ENCODE peak calls at places on chromosome 15, in four cellular contexts. E is GM12864, T is bronchial epithelial cell, H is fibroblast of lung. L is an unnamed sample.

GRCh38 chr15:50873935-50874353 is 34.5 kb upstream of the AP4E1 start:
- DNase-seq in E (no peak), T (no peak), H (peak), L (peak)

GRCh38 chr15:93030430-93031102 is 58.4 kb downstream of the RGMA start:
- DNase-seq in E (no peak), T (peak), H (peak), L (peak)

GRCh38 chr15:94858449-94858848 is 627.1 kb downstream of the MCTP2 start:
- DNase-seq in E (no peak), T (no peak), H (no peak), L (no peak)

GRCh38 chr15:57237282-57237642 is 139.0 kb upstream of the CGNL1 start:
- DNase-seq in E (no peak), T (no peak), H (no peak), L (no peak)

GRCh38 chr15:41949400-41950126 is 22.8 kb downstream of the EHD4 start:
- DNase-seq in E (no peak), T (no peak), H (no peak), L (no peak)

GRCh38 chr15:36579792-36580431 is 486 bp downstream of the CDIN1 start:
- DNase-seq in E (no peak), T (no peak), H (no peak), L (no peak)

GRCh38 chr15:70508561-70509281 is 254.6 kb downstream of the UACA start:
- DNase-seq in E (no peak), T (peak), H (peak), L (peak)

GRCh38 chr15:40984963-40985362 is 31.7 kb downstream of the CHAC1 start:
- DNase-seq in E (no peak), T (no peak), H (peak), L (no peak)

GRCh38 chr15:77002954-77003912 is 8.3 kb downstream of the PSTPIP1 start:
- DNase-seq in E (peak), T (no peak), H (no peak), L (peak)

GRCh38 chr15:28107111-28107893 is 8.2 kb upstream of the OCA2 start:
- DNase-seq in E (no peak), T (no peak), H (peak), L (no peak)

GRCh38 chr15:95761742-95762141 is 568.8 kb upstream of the NR2F2 start:
- DNase-seq in E (no peak), T (no peak), H (no peak), L (no peak)

GRCh38 chr15:84079885-84080777 is 155.4 kb upstream of the GOLGA6L4 start:
- DNase-seq in E (no peak), T (peak), H (peak), L (peak)

GRCh38 chr15:46126581-46126980 is 491.8 kb downstream of the SQOR start:
- DNase-seq in E (no peak), T (no peak), H (no peak), L (no peak)

GRCh38 chr15:95368211-95368610 is 962.3 kb upstream of the NR2F2 start:
- DNase-seq in E (no peak), T (no peak), H (no peak), L (no peak)

GRCh38 chr15:52415628-52416027 is 113.1 kb downstream of the MYO5A start:
- DNase-seq in E (no peak), T (peak), H (no peak), L (no peak)
- H3K4me3 ChIP-seq in E (no peak), T (no peak), H (no peak), L (no peak)

GRCh38 chr15:39770748-39771689 is 11.6 kb downstream of the FSIP1 start:
- DNase-seq in E (no peak), T (no peak), H (peak), L (no peak)
- H3K4me3 ChIP-seq in E (no peak), T (no peak), H (no peak), L (no peak)

DNA sequence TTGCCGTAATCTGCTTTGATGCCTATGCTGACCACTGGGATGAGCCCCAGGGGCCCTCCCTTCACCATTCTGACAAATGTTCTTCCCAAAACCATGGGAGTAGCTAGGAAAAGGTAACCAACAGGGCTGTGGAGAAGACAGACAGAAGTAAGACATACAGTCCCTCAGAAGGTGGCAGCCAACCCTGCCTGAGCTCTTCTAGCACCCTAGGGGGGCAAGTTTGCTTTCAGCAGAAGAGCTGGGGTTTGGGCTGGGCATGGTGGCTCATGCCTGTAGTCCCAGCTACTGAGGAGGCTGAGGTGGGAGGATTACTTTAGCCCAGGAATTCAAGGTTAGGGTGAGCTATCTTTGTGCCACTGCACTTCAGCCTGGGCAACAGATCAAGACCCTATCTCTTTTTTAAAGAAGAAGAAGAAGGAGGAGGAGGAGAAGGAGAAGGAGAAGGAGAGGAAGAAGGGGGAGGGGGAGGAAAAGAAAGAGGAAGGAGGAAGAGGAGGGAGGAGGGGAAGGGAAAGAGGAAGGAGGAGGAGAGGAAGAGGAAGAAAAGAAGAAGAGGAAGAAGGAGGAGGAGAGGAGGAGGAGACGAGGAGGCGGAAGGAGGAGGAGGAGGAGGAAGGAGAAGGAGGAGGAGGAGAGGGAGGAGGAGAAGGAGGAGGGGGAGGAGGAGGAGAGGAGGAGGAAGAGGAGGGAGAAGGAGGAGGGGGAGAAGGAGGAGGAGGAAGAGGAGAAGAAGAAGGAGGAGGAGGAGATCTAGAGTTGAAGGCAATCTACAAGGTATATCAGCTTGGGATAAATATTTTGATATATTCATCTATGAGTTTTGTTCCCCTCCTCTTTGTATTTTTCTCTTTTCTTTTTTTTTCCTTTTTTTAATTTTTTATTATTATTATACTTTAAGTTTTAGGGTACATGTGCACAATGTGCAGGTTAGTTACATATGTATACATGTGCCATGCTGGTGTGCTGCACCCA is 44.9 kb upstream of the ABHD2 start:
- DNase-seq in E (no peak), T (no peak), H (no peak), L (no peak)
- H3K4me3 ChIP-seq in E (no peak), T (no peak), H (no peak), L (no peak)

DNA sequence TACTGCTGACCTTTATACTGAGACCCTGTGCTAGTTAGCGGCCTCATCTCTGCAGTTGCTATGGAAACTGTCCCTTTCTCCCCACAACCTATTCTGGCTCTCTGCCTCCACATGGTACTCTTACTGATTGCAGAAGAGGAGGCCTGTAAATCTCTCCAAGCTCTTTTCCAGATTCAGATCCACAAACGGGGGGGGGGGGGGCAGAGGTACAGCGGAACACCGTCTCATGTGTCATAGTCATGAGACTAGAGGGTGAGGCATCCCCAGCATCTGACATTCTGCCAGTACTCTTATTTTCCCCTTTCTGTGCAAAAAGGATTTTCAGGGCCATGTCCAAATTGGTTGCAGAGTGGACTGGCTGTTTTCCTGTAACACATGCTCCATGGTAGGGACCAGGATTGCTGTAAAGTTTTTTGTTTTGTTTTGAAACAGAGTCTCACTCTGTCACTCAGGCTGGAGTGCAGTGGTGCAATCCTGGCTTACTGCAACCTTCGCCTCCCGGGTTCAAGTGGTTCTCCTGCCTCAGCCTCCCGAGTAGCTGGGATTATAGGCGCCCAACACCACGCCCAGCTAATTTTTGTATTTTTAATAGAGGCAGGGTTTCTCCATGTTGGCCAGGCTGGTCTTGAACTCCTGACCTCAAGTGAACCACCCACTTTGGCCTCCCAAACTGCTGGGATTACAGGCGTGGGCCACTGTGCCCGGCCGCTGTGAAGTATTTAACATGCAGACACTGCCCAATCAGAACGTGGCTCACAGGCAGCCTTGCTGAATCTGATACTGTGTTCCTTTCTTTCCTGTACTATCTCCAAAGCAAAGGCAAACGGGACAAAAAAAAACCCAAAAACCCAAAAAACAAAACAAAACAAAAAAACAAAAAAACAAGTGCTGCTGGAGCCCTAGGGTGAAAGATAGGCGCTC is 8.1 kb upstream of the MAP1A start:
- DNase-seq in E (no peak), T (no peak), H (no peak), L (no peak)
- H3K4me3 ChIP-seq in E (no peak), T (no peak), H (no peak), L (no peak)

GRCh38 chr15:78055923-78056713 is 21.4 kb downstream of the TBC1D2B start:
- DNase-seq in E (no peak), T (peak), H (no peak), L (no peak)
- H3K4me3 ChIP-seq in E (no peak), T (no peak), H (no peak), L (no peak)

DNA sequence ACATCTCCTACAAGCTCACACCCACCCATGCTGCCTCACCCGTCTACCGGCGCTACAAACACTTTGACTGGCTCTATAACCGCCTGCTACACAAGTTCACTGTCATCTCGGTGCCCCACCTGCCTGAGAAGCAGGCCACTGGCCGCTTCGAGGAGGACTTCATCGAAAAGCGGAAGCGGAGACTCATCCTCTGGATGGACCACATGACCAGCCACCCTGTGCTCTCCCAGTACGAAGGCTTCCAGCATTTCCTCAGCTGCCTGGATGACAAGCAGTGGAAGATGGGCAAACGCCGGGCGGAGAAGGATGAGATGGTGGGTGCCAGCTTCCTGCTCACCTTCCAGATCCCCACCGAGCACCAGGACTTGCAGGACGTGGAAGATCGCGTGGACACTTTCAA is 2.1 kb downstream of the SNX33 start:
- DNase-seq in E (no peak), T (no peak), H (no peak), L (no peak)
- H3K4me3 ChIP-seq in E (no peak), T (peak), H (peak), L (no peak)

GRCh38 chr15:69288531-69289311 is 10.0 kb upstream of the PAQR5 start:
- DNase-seq in E (no peak), T (peak), H (no peak), L (no peak)
- H3K4me3 ChIP-seq in E (no peak), T (no peak), H (no peak), L (no peak)